ENCODE peak calls at places on chromosomes 11 and 22, in seven cellular contexts. H is posterior vena cava; A is activated CD8-positive, alpha-beta T cell treated with anti-CD3 and anti-CD28 coated beads for 36 hours; O is stromal cell of bone marrow; I is stimulated activated naive CD4-positive, alpha-beta T cell; Y is midbrain; J is tibial nerve. P is an unnamed sample.
A peak's percentile ranks its signal among the peaks of the same experiment; 100 is the strongest.

GRCh38 chr22:48147404-48147803 is 1385.0 kb downstream of the TBC1D22A start:
- DNase-seq in Y (no peak), J (no peak), I (no peak), O (no peak), A (no peak), H (no peak), P (no peak)

GRCh38 chr11:102120006-102120405 is 9.8 kb downstream of the YAP1 start:
- DNase-seq in A (no peak), J (no peak), O (no peak), I (no peak), Y (no peak), H (no peak), P (no peak)

GRCh38 chr22:44691796-44692661 is 10.0 kb upstream of the PRR5 start:
- DNase-seq in J (no peak), Y (no peak), I (no peak), O (no peak), H (no peak), A (no peak), P (peak; percentile 58)

GRCh38 chr11:66335531-66336233 is 552 bp downstream of the RIN1 start:
- DNase-seq in H (peak; percentile 85), I (no peak), A (peak; percentile 24), O (no peak), Y (no peak), J (no peak), P (peak; percentile 71)

GRCh38 chr11:101738494-101738893 is 154.7 kb upstream of the TRPC6 start:
- DNase-seq in O (no peak), I (no peak), Y (no peak), J (no peak), H (no peak), A (no peak), P (no peak)

GRCh38 chr22:19761022-19761499 is 483 bp downstream of the TBX1 start:
- DNase-seq in A (no peak), I (no peak), J (no peak), O (no peak), Y (no peak), H (no peak), P (no peak)

GRCh38 chr11:66866007-66866406 is 9.1 kb downstream of the LRFN4 start:
- DNase-seq in Y (no peak), O (no peak), H (no peak), J (no peak), A (no peak), I (no peak), P (no peak)

GRCh38 chr11:6523253-6523652 is 26.2 kb downstream of the DNHD1 start:
- DNase-seq in I (no peak), H (no peak), O (no peak), A (no peak), J (no peak), Y (no peak), P (no peak)

GRCh38 chr11:133227674-133228111 is 304.6 kb downstream of the OPCML start:
- DNase-seq in H (no peak), I (no peak), O (no peak), A (no peak), Y (no peak), J (no peak), P (no peak)

GRCh38 chr11:115623021-115623451 is 118.8 kb upstream of the CADM1 start:
- DNase-seq in O (peak; percentile 90), A (no peak), H (peak; percentile 95), J (no peak), Y (no peak), I (no peak), P (peak; percentile 69)

GRCh38 chr11:45402049-45402630 is 116.0 kb upstream of the SYT13 start:
- DNase-seq in O (no peak), Y (no peak), A (no peak), J (no peak), H (peak; percentile 34), I (no peak), P (peak; percentile 54)

GRCh38 chr22:38180841-38181452 is 683 bp downstream of the PLA2G6 start:
- DNase-seq in Y (peak; percentile 65), H (no peak), J (no peak), O (no peak), A (peak; percentile 62), I (peak; percentile 12), P (peak; percentile 86)

GRCh38 chr11:44928807-44929206 is 21.9 kb downstream of the TP53I11 start:
- DNase-seq in Y (no peak), A (no peak), J (no peak), H (no peak), I (no peak), O (no peak), P (no peak)

GRCh38 chr22:47210686-47211085 is 448.2 kb downstream of the TBC1D22A start:
- DNase-seq in A (no peak), J (no peak), I (no peak), Y (no peak), O (no peak), H (peak; percentile 29), P (no peak)

GRCh38 chr22:42397332-42398246 is 34.6 kb downstream of the NFAM1 start:
- DNase-seq in Y (no peak), J (no peak), H (no peak), A (peak; percentile 15), I (no peak), O (no peak), P (no peak)

GRCh38 chr11:102345923-102346322 is 1.1 kb upstream of the BIRC2 start:
- DNase-seq in A (no peak), H (no peak), J (no peak), O (no peak), I (no peak), Y (no peak), P (no peak)

GRCh38 chr11:47553417-47553746 is 450 bp upstream of the CELF1 start:
- DNase-seq in O (no peak), I (no peak), J (peak; percentile 18), Y (no peak), H (no peak), A (no peak), P (no peak)

GRCh38 chr11:14899087-14899363 is 7.0 kb upstream of the CYP2R1 start:
- DNase-seq in H (no peak), I (no peak), A (no peak), O (no peak), J (no peak), Y (no peak), P (no peak)

GRCh38 chr11:28169816-28170215 is 61.6 kb downstream of the METTL15 start:
- DNase-seq in Y (no peak), H (no peak), J (no peak), A (peak; percentile 7), O (no peak), I (no peak), P (no peak)

GRCh38 chr11:68840661-68841653 is 759 bp downstream of the CPT1A start:
- DNase-seq in H (peak; percentile 88), I (no peak), J (peak; percentile 29), A (no peak), O (no peak), Y (no peak), P (peak; percentile 85)

GRCh38 chr11:64851831-64852337 is 7.4 kb upstream of the CDC42BPG start:
- DNase-seq in J (no peak), H (no peak), A (peak; percentile 61), Y (no peak), I (no peak), O (no peak), P (no peak)

GRCh38 chr22:30920407-30920806 is 48.2 kb downstream of the MORC2 start:
- DNase-seq in O (peak; percentile 32), A (peak; percentile 93), H (peak; percentile 92), I (peak; percentile 70), Y (peak; percentile 69), J (peak; percentile 79), P (peak; percentile 88)

GRCh38 chr11:359181-359714 is 10.1 kb upstream of the B4GALNT4 start:
- DNase-seq in H (peak; percentile 73), I (no peak), Y (no peak), O (no peak), A (peak; percentile 57), J (no peak), P (no peak)

GRCh38 chr11:61120865-61121831 is 18.9 kb downstream of the CD5 start:
- DNase-seq in I (no peak), H (peak; percentile 74), J (no peak), O (peak; percentile 12), Y (no peak), A (peak; percentile 53), P (peak; percentile 54)

GRCh38 chr22:45305456-45306065 is 4.2 kb upstream of the FAM118A start:
- DNase-seq in Y (no peak), H (no peak), J (no peak), O (no peak), A (no peak), I (no peak), P (no peak)

GRCh38 chr11:48028909-48029685 is 48.7 kb downstream of the PTPRJ start:
- DNase-seq in O (no peak), I (no peak), H (peak; percentile 61), A (no peak), Y (peak; percentile 15), J (no peak), P (no peak)

GRCh38 chr11:72781313-72782080 is 12.3 kb downstream of the STARD10 start:
- DNase-seq in I (peak; percentile 67), O (no peak), Y (peak; percentile 17), J (no peak), H (peak; percentile 82), A (peak; percentile 57), P (peak; percentile 80)

GRCh38 chr11:67483901-67484665 is 1.3 kb downstream of the AIP start:
- DNase-seq in H (no peak), O (no peak), A (peak; percentile 81), Y (no peak), I (peak; percentile 37), J (no peak), P (no peak)

GRCh38 chr11:88603499-88603898 is 266.0 kb upstream of the CTSC start:
- DNase-seq in Y (no peak), O (peak; percentile 37), J (no peak), A (no peak), I (no peak), H (no peak), P (no peak)

GRCh38 chr11:10588904-10589303 is 20.4 kb upstream of the LYVE1 start:
- DNase-seq in O (no peak), A (no peak), J (no peak), H (no peak), I (no peak), Y (no peak), P (no peak)

GRCh38 chr11:19076744-19077589 is 16.4 kb upstream of the MRGPRX2 start:
- DNase-seq in A (peak; percentile 73), O (no peak), I (peak; percentile 12), Y (peak; percentile 71), H (peak; percentile 84), J (no peak), P (peak; percentile 71)

GRCh38 chr11:75140269-75141138 is 10.4 kb upstream of the SLCO2B1 start:
- DNase-seq in O (peak; percentile 9), Y (peak; percentile 45), I (peak; percentile 66), A (peak; percentile 86), H (peak; percentile 93), J (peak; percentile 60), P (peak; percentile 85)

GRCh38 chr11:4607111-4607510 is 920 bp downstream of the TRIM68 start:
- DNase-seq in O (no peak), Y (no peak), J (no peak), I (no peak), A (no peak), H (no peak), P (no peak)

GRCh38 chr22:49156662-49157285 is 670.9 kb downstream of the BRD1 start:
- DNase-seq in H (peak; percentile 56), Y (no peak), J (no peak), A (no peak), I (no peak), O (no peak), P (no peak)